ENCODE peak calls at places on chromosomes 4 and X, in seven cellular contexts. Y is CD8-positive, alpha-beta memory T cell; O is right cardiac atrium; I is mesendoderm; S is aorta; P is prostate gland; C is heart right ventricle. M is an unnamed sample. For H3K4me1, the result is how much of the 10 kb centered on the place peaks cover.

GRCh38 chr4:123110685-123111084 is 188.3 kb upstream of the NUDT6 start:
- DNase-seq in Y (no peak), O (no peak), I (no peak), S (no peak), P (no peak), C (no peak), M (no peak)

GRCh38 chrX:10756365-10756915 is 136.1 kb upstream of the MID1 start:
- DNase-seq in Y (no peak), O (no peak), I (peak), S (no peak), P (no peak), C (no peak), M (no peak)

GRCh38 chrX:47644557-47645091 is 5.7 kb downstream of the ELK1 start:
- DNase-seq in Y (no peak), O (no peak), I (peak), S (no peak), P (no peak), C (no peak), M (no peak)

GRCh38 chr4:10715696-10716095 is 31.1 kb upstream of the CLNK start:
- DNase-seq in Y (no peak), O (no peak), I (peak), S (no peak), P (no peak), C (no peak), M (no peak)

GRCh38 chr4:26583538-26583864 is 383 bp upstream of the TBC1D19 start:
- DNase-seq in Y (no peak), O (no peak), I (no peak), S (no peak), P (no peak), C (no peak), M (no peak)

GRCh38 chr4:10722957-10723356 is 38.4 kb upstream of the CLNK start:
- DNase-seq in Y (no peak), O (no peak), I (no peak), S (no peak), P (no peak), C (no peak), M (no peak)

GRCh38 chr4:41538017-41538733 is at the start of gene LIMCH1:
- DNase-seq in Y (no peak), O (peak), I (peak), S (peak), P (peak), C (peak), M (peak)

GRCh38 chrX:82658492-82658891 is 849.6 kb upstream of the POU3F4 start:
- DNase-seq in Y (no peak), O (no peak), I (no peak), S (no peak), P (no peak), C (no peak), M (no peak)

GRCh38 chrX:16603822-16604221 is 46.1 kb upstream of the S100G start:
- DNase-seq in Y (no peak), O (no peak), I (no peak), S (no peak), P (no peak), C (no peak), M (no peak)

GRCh38 chrX:7876957-7877356 is 34.0 kb downstream of the VCX start:
- DNase-seq in Y (no peak), O (no peak), I (no peak), S (no peak), P (no peak), C (no peak), M (no peak)

GRCh38 chr4:88189881-88190585 is 31.6 kb upstream of the ABCG2 start:
- DNase-seq in Y (no peak), O (no peak), I (peak), S (no peak), P (no peak), C (no peak), M (no peak)

GRCh38 chr4:184459413-184459812 is 14.9 kb downstream of the IRF2 start:
- DNase-seq in Y (no peak), O (no peak), I (no peak), S (no peak), P (no peak), C (no peak), M (no peak)

GRCh38 chrX:154775611-154776349 is 13.1 kb downstream of the DKC1 start:
- DNase-seq in Y (no peak), O (no peak), I (peak), S (no peak), P (no peak), C (no peak), M (no peak)

GRCh38 chr4:4856071-4857000 is 3.1 kb upstream of the MSX1 start:
- DNase-seq in Y (no peak), O (peak), I (peak), S (no peak), P (no peak), C (no peak), M (peak)

GRCh38 chr4:92100980-92101379 is 202.8 kb upstream of the GRID2 start:
- DNase-seq in Y (no peak), O (no peak), I (no peak), S (no peak), P (no peak), C (no peak), M (no peak)

DNA sequence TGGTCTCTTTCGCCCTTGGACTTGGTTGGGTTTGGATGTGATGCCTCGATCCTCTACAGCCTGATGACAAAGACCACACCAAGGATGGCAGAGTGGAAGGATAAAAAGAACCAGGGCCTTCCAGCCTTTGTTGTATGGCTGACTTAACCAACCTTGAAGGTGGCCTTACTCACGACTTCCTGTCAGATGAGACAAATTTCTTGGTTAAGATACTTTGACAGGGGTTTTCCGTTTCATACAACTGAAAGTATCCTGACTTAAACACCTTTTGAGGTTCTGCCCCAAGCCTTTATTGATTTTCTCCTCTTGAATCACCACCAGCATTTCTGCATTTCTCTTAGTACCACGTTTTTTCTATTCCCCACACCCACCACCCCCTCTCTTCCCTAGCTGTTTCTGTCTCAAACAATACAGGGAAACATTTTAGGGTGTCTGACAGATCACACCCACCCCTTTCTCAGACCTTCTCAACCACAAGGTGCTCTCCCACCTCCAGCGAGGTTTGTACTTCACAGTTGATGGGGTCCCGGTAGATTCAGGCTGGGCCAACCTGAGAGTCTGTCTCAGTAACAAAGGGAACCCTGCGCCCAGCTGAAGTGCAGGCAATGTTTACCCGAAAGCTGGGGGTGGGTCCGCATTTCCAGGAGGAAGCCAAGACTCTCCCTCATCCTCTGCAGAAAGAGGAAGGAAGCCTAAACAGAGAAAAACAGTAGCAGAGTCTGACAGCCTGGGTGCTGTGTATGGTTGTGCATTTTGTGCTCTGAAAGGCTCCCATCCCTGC is 5.0 kb upstream of the TSPAN5 start:
- DNase-seq in Y (peak), O (peak), I (no peak), S (no peak), P (no peak), C (no peak), M (peak)
- H3K27ac ChIP-seq in Y (peak), O (no peak), I (no peak), S (no peak), P (no peak), C (no peak), M (peak)

GRCh38 chr4:98512918-98513317 is 145.5 kb downstream of the TSPAN5 start:
- DNase-seq in Y (no peak), O (no peak), I (no peak), S (no peak), P (no peak), C (no peak), M (no peak)

GRCh38 chr4:98516441-98517323 is 141.7 kb downstream of the TSPAN5 start:
- DNase-seq in Y (no peak), O (no peak), I (no peak), S (no peak), P (no peak), C (no peak), M (no peak)

GRCh38 chr4:98516042-98516440 is 142.4 kb downstream of the TSPAN5 start:
- DNase-seq in Y (no peak), O (no peak), I (peak), S (no peak), P (no peak), C (no peak), M (no peak)

GRCh38 chr4:98517444-98518021 is 140.9 kb downstream of the TSPAN5 start:
- DNase-seq in Y (no peak), O (no peak), I (no peak), S (no peak), P (no peak), C (no peak), M (no peak)

DNA sequence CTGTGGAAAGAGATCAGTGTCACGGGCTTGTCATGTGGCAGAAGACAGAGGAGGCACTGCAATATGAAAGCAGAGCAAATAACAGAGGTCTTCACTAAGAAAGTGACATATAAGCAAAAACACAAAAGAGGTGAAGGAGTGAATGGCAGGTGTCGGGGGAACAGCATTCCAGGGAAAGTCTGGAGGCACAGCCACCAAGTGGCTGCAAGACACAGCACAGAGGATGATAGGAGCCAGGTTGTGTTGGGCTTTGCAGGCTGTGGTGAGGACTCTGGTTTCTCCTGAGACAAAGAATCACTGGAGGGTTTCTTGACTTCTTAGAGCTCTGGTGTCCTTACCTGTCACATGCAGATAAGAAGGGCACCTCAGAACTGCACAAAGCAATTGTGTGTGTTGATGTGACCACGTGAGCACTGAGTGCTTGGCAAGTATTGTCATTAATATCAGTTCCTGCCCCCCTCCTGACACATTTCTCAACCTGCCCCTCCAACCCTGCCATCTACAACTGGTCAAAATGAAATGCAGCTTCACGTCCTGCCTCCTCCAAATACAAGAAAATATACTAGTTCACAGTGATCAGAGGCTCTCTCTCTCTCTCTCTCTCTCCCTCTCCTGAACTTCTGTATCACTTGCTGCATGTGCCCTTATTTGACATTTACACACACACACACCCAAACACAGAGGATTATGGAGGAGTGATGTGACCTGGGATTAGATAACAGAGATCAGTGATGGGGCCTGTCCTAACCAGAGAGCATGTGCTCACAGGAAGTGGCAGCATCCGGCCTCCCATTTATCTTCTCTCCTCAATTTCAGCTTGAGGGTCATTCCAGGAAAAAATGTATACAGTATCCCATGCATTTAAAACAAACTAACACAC is 143.2 kb downstream of the TSPAN5 start:
- DNase-seq in Y (no peak), O (no peak), I (peak), S (no peak), P (no peak), C (no peak), M (no peak)
- H3K4me1 ChIP-seq in Y (under half), O (under half), I (under half), S (under half), P (under half), C (under half), M (under half)

DNA sequence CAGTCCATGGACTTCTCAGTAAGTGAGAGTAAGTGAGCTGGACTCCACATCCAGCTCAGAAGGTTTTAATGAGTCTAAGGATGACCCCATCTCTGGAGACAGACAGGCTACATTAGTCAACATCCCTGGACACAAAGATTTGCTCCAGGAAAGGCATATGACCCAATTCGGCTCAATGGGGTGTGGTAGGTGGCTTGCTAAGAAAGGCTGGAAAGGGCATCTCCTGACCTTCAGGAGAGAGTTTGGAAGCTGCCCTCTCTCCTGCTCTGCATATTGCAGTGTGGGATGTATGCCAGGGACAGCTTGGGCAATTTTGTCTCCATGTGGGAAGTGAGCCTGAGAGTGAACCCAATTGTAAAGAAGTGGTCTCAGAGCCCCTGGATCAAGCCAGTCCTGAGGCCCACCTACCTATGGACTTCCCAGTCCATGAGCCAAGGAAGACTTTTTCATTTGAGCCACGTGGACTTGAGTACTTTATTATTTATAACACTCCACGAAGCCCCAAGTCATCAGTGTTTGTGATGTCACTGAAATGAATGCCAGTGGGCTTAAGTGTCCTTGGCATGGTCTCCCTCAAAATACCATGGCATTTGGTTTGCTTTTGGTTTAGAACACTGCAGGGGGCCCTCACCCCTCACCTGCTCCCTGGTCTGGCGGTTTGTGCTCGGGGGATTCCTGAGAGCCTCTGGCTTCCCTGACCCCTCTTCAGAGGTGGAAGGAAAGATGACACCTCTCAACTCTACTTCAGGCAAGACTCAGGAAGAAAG is 10.4 kb upstream of the ABLIM2 start:
- DNase-seq in Y (no peak), O (no peak), I (no peak), S (no peak), P (no peak), C (no peak), M (no peak)
- H3K27ac ChIP-seq in Y (no peak), O (no peak), I (no peak), S (no peak), P (no peak), C (no peak), M (no peak)

GRCh38 chrX:96807318-96807717 is 76.4 kb upstream of the RPA4 start:
- DNase-seq in Y (no peak), O (no peak), I (no peak), S (no peak), P (no peak), C (no peak), M (no peak)
- H3K4me1 ChIP-seq in Y (under half), O (under half), I (under half), S (under half), P (under half), C (under half), M (under half)

GRCh38 chr4:84496356-84497219 is 2.5 kb downstream of the NKX6-1 start:
- DNase-seq in Y (no peak), O (peak), I (peak), S (no peak), P (no peak), C (no peak), M (no peak)

GRCh38 chr4:84499065-84499982 is at the start of gene NKX6-1:
- DNase-seq in Y (no peak), O (peak), I (peak), S (peak), P (no peak), C (no peak), M (peak)

GRCh38 chr4:84497220-84497834 is 1.8 kb downstream of the NKX6-1 start:
- DNase-seq in Y (no peak), O (peak), I (no peak), S (peak), P (no peak), C (no peak), M (no peak)

GRCh38 chr4:84497835-84498202 is 1.3 kb downstream of the NKX6-1 start:
- DNase-seq in Y (no peak), O (no peak), I (no peak), S (no peak), P (no peak), C (no peak), M (no peak)

DNA sequence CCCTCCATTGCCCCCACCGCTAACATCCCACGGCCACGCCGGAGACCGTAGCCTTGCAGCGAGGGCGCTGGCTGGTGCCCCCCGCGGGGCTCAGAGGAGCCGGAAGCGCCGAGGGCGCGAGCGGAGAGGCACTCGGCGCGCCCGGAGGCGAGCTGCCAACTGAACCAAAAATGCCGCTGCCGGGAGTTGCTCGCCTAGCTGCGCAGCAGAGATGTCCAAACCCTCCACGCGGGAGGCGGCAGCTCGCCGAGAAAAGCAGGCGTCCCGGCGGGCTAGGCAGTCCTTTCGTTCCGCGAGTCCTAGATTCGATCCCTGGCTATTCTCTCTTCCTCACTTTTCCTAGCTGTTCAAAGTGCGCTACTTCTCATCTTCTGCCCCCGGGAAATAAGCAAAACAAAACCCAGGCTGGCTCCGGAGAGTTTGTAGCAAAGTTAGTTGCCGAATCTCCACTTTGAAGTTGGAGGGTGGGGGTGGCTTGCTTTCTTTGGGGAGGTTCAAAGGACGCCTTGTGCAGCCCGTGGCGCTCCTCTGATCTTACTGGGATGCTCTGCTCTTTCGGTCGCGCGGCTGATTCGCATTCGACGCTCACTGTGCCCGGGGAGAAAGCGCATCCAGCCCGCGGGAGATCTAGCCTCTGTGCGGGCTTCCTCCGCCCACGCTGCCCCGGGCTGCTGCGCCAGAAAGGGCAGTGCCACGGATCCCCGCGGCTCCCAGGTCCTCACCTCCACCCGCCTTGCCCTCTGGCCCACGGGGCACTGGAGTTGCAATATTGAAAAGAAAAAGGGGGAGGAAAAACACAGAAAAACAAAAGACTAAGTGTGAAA is 677 bp downstream of the NKX6-1 start:
- DNase-seq in Y (peak), O (peak), I (no peak), S (peak), P (no peak), C (no peak), M (no peak)
- H3K27ac ChIP-seq in Y (no peak), O (no peak), I (no peak), S (no peak), P (no peak), C (no peak), M (no peak)

GRCh38 chr4:153432971-153433752 is 33.0 kb upstream of the TMEM131L start:
- DNase-seq in Y (peak), O (peak), I (peak), S (no peak), P (peak), C (peak), M (peak)
- H3K4me1 ChIP-seq in Y (half or more), O (under half), I (under half), S (under half), P (under half), C (under half), M (under half)

DNA sequence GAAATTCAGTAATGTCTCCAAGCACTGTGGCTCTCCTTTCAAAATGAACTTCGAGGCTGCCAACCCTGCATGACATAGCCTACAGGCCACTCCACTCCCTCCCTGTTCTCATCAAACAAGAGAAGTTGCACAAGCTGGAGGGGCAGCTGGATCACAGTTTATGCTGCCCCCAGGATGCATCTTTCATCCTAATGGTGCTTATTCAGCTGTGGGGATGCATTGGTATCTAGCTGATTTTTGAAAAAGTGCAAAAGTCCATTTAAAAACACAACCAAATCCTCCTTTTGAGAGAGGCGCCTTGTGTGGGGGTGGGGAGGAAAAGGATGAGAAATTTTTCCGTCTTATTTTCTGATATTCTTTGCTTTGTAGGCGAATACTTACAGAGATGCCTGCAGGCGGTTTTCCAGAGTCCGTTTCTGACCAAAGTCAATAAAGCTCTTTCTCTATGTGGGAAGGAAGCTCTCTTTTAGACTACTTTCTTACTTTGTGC is 276.4 kb upstream of the BOD1L1 start:
- DNase-seq in Y (no peak), O (no peak), I (no peak), S (no peak), P (no peak), C (no peak), M (no peak)
- H3K27ac ChIP-seq in Y (no peak), O (no peak), I (no peak), S (no peak), P (no peak), C (no peak), M (no peak)

M was measured in Peyer's patch.